ENCODE peak calls at places on chromosomes 16 and 17, in six cellular contexts. R, C, W, E, P and T are unnamed samples.
A peak's percentile ranks its signal among the peaks of the same experiment; 100 is the strongest.

GRCh38 chr17:64777413-64778101 is 115.5 kb upstream of the SMURF2 start:
- DNase-seq in R (no peak), C (peak; percentile 80), W (no peak), E (no peak), P (no peak), T (no peak)

GRCh38 chr17:68963958-68964357 is 8.8 kb upstream of the ABCA8 start:
- DNase-seq in R (no peak), C (no peak), W (no peak), E (no peak), P (peak; percentile 58), T (no peak)

GRCh38 chr16:17359778-17360177 is 111.0 kb downstream of the XYLT1 start:
- DNase-seq in R (peak; percentile 15), C (no peak), W (no peak), E (peak; percentile 62), P (no peak), T (peak; percentile 11)

GRCh38 chr16:11377156-11377555 is 31.9 kb downstream of the RMI2 start:
- DNase-seq in R (no peak), C (no peak), W (no peak), E (no peak), P (no peak), T (no peak)

GRCh38 chr17:46011711-46012505 is 12.9 kb downstream of the STH start:
- DNase-seq in R (no peak), C (no peak), W (no peak), E (no peak), P (no peak), T (no peak)

GRCh38 chr17:3963214-3964201 is 729 bp downstream of the ATP2A3 start:
- DNase-seq in R (no peak), C (peak; percentile 74), W (peak; percentile 51), E (peak; percentile 86), P (no peak), T (peak; percentile 65)

GRCh38 chr17:8226536-8227237 is 16.3 kb upstream of the AURKB start:
- DNase-seq in R (peak; percentile 93), C (peak; percentile 69), W (peak; percentile 32), E (peak; percentile 48), P (peak; percentile 78), T (no peak)

GRCh38 chr17:71530227-71530626 is 590.6 kb upstream of the SOX9 start:
- DNase-seq in R (no peak), C (no peak), W (no peak), E (no peak), P (no peak), T (no peak)

GRCh38 chr17:27233059-27233458 is 60.9 kb upstream of the WSB1 start:
- DNase-seq in R (no peak), C (no peak), W (no peak), E (no peak), P (no peak), T (no peak)

GRCh38 chr16:1520461-1520860 is 13.0 kb upstream of the TMEM204 start:
- DNase-seq in R (no peak), C (no peak), W (no peak), E (no peak), P (no peak), T (no peak)

GRCh38 chr16:333406-334094 is 19.0 kb downstream of the AXIN1 start:
- DNase-seq in R (peak; percentile 62), C (no peak), W (no peak), E (no peak), P (no peak), T (no peak)

GRCh38 chr17:79338589-79338988 is 264.0 kb downstream of the ENGASE start:
- DNase-seq in R (peak; percentile 2), C (no peak), W (no peak), E (no peak), P (no peak), T (no peak)

GRCh38 chr17:62617894-62618472 is 9.5 kb upstream of the MRC2 start:
- DNase-seq in R (peak; percentile 52), C (no peak), W (no peak), E (no peak), P (no peak), T (no peak)

GRCh38 chr17:82052638-82053059 is 951 bp downstream of the GPS1 start:
- DNase-seq in R (no peak), C (no peak), W (no peak), E (no peak), P (no peak), T (no peak)

GRCh38 chr17:82054351-82055022 is 2.8 kb downstream of the GPS1 start:
- DNase-seq in R (no peak), C (no peak), W (no peak), E (peak; percentile 26), P (no peak), T (no peak)

GRCh38 chr17:82055023-82055964 is 3.6 kb downstream of the GPS1 start:
- DNase-seq in R (no peak), C (no peak), W (no peak), E (no peak), P (no peak), T (no peak)

GRCh38 chr17:82053130-82053529 is 1.4 kb downstream of the GPS1 start:
- DNase-seq in R (no peak), C (no peak), W (no peak), E (no peak), P (no peak), T (no peak)

GRCh38 chr17:82053556-82054263 is 2.0 kb downstream of the GPS1 start:
- DNase-seq in R (no peak), C (no peak), W (no peak), E (no peak), P (no peak), T (no peak)
- H3K4me3 ChIP-seq in R (no peak overlapping the region), C (no peak overlapping the region), W (no peak overlapping the region), E (no peak overlapping the region), P (peak overlapping the region; percentile 66), T (no peak overlapping the region)

DNA sequence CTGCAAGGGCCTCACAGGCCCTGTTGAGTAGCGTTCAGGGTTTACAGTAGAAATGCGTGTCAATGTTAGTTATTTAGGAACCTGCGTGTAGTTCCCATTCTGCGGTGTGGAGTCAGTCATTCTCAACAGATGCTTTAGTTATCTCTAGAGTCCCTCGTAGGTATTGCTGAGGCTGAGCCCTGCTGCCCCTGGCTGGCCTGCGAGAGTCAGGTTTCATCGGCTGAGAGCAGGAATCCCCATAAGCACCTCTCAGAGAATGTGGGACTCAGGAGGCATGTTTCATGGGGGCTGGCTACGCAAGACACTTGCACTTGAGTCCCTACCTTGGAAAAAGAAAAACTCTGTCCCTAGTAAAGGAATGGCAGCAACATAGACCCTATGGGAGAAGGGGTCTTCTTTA is 347.5 kb upstream of the ASIC2 start:
- DNase-seq in R (no peak), C (no peak), W (no peak), E (no peak), P (no peak), T (no peak)
- H3K4me3 ChIP-seq in R (no peak overlapping the region), C (no peak overlapping the region), W (no peak overlapping the region), E (no peak overlapping the region), P (no peak overlapping the region), T (no peak overlapping the region)

GRCh38 chr17:77331161-77331864 is 190.5 kb downstream of the SEC14L1 start:
- DNase-seq in R (peak; percentile 90), C (peak; percentile 95), W (peak; percentile 96), E (peak; percentile 94), P (peak; percentile 86), T (peak; percentile 90)

GRCh38 chr17:77330602-77331081 is 189.9 kb downstream of the SEC14L1 start:
- DNase-seq in R (no peak), C (peak; percentile 43), W (peak; percentile 23), E (no peak), P (no peak), T (no peak)

GRCh38 chr17:77332981-77333685 is 192.4 kb downstream of the SEC14L1 start:
- DNase-seq in R (peak; percentile 76), C (peak; percentile 16), W (peak; percentile 20), E (peak; percentile 71), P (no peak), T (no peak)

GRCh38 chr17:77329741-77330531 is 189.2 kb downstream of the SEC14L1 start:
- DNase-seq in R (no peak), C (peak; percentile 60), W (peak; percentile 19), E (no peak), P (no peak), T (no peak)

DNA sequence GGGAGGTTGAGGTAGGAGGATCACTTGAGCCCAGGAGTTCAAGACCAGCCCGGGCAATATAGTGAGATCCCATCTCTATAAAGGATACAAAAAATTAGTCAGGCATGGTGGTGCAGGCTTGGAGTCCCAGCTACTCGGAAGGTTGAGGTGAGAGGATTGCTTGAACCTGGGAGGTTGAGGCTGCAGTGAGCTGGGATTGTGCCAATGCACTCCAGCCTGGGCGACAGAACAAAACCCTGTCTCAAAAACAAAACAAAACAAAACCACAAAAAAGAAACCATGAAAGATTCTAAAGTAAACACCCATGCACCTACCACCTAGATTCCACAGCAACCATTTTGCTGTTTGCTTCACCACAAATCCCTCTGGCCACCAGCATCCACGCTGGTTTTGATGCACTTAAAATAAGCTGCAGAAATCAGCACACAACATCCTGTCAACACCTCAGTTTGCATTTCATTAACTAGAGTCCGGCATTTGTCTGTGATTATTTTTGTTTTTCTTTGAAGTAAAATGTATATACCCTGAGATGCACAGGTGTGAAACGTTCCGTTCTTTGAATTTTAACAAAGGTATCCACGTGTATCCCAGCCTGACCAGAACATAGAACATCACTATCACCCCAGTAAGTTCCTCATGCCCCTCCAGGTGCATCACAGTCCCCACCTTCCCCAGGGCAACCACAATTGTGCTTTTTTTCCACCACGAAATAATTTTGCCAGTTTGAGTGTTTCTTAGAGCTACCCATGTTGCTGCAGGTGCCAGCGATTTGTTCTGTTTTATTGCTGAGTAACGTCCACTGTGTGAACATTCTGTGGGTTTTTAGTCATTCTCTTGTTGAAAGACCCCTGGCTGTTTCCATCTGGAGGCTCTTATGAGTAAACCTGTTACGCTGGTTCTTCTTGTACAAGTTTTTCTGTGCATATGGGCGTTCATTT is 191.5 kb downstream of the SEC14L1 start:
- DNase-seq in R (no peak), C (peak; percentile 28), W (peak; percentile 32), E (peak; percentile 76), P (no peak), T (peak; percentile 34)
- H3K4me3 ChIP-seq in R (no peak overlapping the region), C (peak overlapping the region; percentile 38), W (peak overlapping the region; percentile 24), E (peak overlapping the region; percentile 57), P (no peak overlapping the region), T (peak overlapping the region; percentile 27)

GRCh38 chr16:7555459-7555858 is 222.8 kb downstream of the RBFOX1 start:
- DNase-seq in R (no peak), C (no peak), W (no peak), E (no peak), P (no peak), T (no peak)

GRCh38 chr16:7545251-7545650 is 212.6 kb downstream of the RBFOX1 start:
- DNase-seq in R (no peak), C (no peak), W (no peak), E (no peak), P (no peak), T (no peak)

GRCh38 chr16:7548796-7549318 is 216.2 kb downstream of the RBFOX1 start:
- DNase-seq in R (no peak), C (no peak), W (no peak), E (no peak), P (no peak), T (no peak)

GRCh38 chr16:7547736-7548135 is 215.1 kb downstream of the RBFOX1 start:
- DNase-seq in R (no peak), C (no peak), W (no peak), E (no peak), P (no peak), T (no peak)

DNA sequence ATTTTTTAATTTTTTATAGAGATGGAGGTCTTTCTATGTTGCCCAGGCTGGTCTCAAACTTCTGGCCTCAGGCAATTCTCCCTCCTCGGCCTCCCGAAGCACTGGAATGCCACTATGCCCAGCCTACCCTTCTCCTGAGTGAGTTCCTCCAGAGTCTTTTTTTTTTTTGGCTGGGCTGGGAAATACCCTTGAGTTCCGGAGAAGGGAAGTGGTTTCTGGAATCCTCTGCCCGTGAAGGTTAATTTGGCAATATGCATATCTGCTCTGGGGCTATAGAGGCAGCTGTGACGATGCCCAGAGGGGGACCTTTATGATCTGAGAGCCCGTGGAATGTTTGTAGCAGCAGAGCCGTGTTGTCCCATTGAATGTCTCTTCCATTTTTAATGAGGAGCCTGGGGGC is 217.5 kb downstream of the RBFOX1 start:
- DNase-seq in R (no peak), C (no peak), W (no peak), E (no peak), P (no peak), T (no peak)
- H3K4me3 ChIP-seq in R (no peak overlapping the region), C (no peak overlapping the region), W (no peak overlapping the region), E (no peak overlapping the region), P (no peak overlapping the region), T (no peak overlapping the region)